ENCODE peak calls at places on chromosomes 4 and X, in six cellular contexts. I is glutamatergic neuron; Q is activated T-cell treated with anti-CD3 and anti-CD28 coated beads, Interleukin-2, amount 50 U/mL, for 72 hours; C is H7; G is nucleus accumbens; H is GM23248. J is an unnamed sample.

GRCh38 chr4:181301735-181302380 is 941.3 kb upstream of the TENM3 start:
- DNase-seq in I (peak), Q (peak), C (no peak), G (no peak), H (peak), J (no peak)

GRCh38 chr4:175419120-175419774 is 392.8 kb downstream of the GPM6A start:
- DNase-seq in I (no peak), Q (no peak), C (no peak), G (no peak), H (peak), J (no peak)

GRCh38 chrX:153334654-153335295 is 822 bp downstream of the ZNF275 start:
- DNase-seq in I (no peak), Q (no peak), C (no peak), G (no peak), H (peak), J (peak)

GRCh38 chr4:138178566-138178965 is 63.6 kb downstream of the SLC7A11 start:
- DNase-seq in I (no peak), Q (no peak), C (no peak), G (no peak), H (peak), J (no peak)

GRCh38 chr4:8332891-8333331 is 63.4 kb downstream of the HTRA3 start:
- DNase-seq in I (no peak), Q (no peak), C (no peak), G (no peak), H (no peak), J (no peak)

GRCh38 chr4:70197842-70198241 is 2.3 kb downstream of the ODAM start:
- DNase-seq in I (no peak), Q (no peak), C (no peak), G (no peak), H (no peak), J (no peak)

GRCh38 chr4:10055871-10056270 is 34.6 kb upstream of the SLC2A9 start:
- DNase-seq in I (no peak), Q (no peak), C (no peak), G (no peak), H (no peak), J (no peak)

GRCh38 chr4:13918110-13918509 is 290.6 kb upstream of the BOD1L1 start:
- DNase-seq in I (no peak), Q (no peak), C (no peak), G (no peak), H (peak), J (no peak)

GRCh38 chr4:80301884-80302283 is 33.6 kb upstream of the CFAP299 start:
- DNase-seq in I (no peak), Q (no peak), C (no peak), G (no peak), H (no peak), J (no peak)

GRCh38 chrX:21479695-21480280 is 105.6 kb downstream of the CNKSR2 start:
- DNase-seq in I (no peak), Q (no peak), C (peak), G (no peak), H (peak), J (no peak)

GRCh38 chr4:102503301-102503746 is 2.2 kb downstream of the NFKB1 start:
- DNase-seq in I (no peak), Q (no peak), C (no peak), G (no peak), H (no peak), J (no peak)

GRCh38 chr4:114027596-114027995 is 48.1 kb upstream of the ARSJ start:
- DNase-seq in I (no peak), Q (no peak), C (no peak), G (no peak), H (no peak), J (no peak)

GRCh38 chr4:168387091-168387490 is 68.5 kb upstream of the DDX60 start:
- DNase-seq in I (no peak), Q (no peak), C (no peak), G (no peak), H (no peak), J (no peak)

GRCh38 chr4:95549246-95550138 is 719 bp upstream of the UNC5C start:
- DNase-seq in I (peak), Q (peak), C (peak), G (peak), H (peak), J (peak)

GRCh38 chr4:21765810-21766407 is 182.7 kb downstream of the KCNIP4 start:
- DNase-seq in I (peak), Q (peak), C (peak), G (peak), H (peak), J (no peak)

GRCh38 chr4:25106363-25107151 is 53.7 kb downstream of the SEPSECS start:
- DNase-seq in I (no peak), Q (no peak), C (peak), G (no peak), H (no peak), J (no peak)

GRCh38 chr4:20944961-20945360 is 244.7 kb downstream of the PACRGL start:
- DNase-seq in I (no peak), Q (no peak), C (no peak), G (no peak), H (no peak), J (no peak)

GRCh38 chrX:11465648-11466411 is 172.6 kb downstream of the AMELX start:
- DNase-seq in I (no peak), Q (no peak), C (no peak), G (no peak), H (no peak), J (no peak)

GRCh38 chr4:67546971-67547370 is 1.7 kb upstream of the CENPC start:
- DNase-seq in I (no peak), Q (no peak), C (no peak), G (peak), H (no peak), J (no peak)

GRCh38 chrX:24276011-24276410 is 37.9 kb downstream of the SUPT20HL2 start:
- DNase-seq in I (no peak), Q (no peak), C (no peak), G (no peak), H (no peak), J (no peak)

GRCh38 chr4:144666539-144667175 is 20.7 kb downstream of the HHIP start:
- DNase-seq in I (no peak), Q (no peak), C (no peak), G (no peak), H (peak), J (no peak)

GRCh38 chr4:148270600-148270999 is 171.6 kb downstream of the NR3C2 start:
- DNase-seq in I (no peak), Q (no peak), C (no peak), G (no peak), H (no peak), J (no peak)

GRCh38 chr4:121408-122084 is 2.8 kb upstream of the ZNF718 start:
- DNase-seq in I (no peak), Q (peak), C (no peak), G (no peak), H (no peak), J (no peak)

GRCh38 chr4:60744767-60745166 is 455.4 kb upstream of the ADGRL3 start:
- DNase-seq in I (no peak), Q (no peak), C (peak), G (no peak), H (no peak), J (no peak)

GRCh38 chr4:159487284-159487747 is 384.4 kb downstream of the RAPGEF2 start:
- DNase-seq in I (peak), Q (peak), C (peak), G (peak), H (peak), J (no peak)

GRCh38 chrX:29422034-29422433 is 793.3 kb upstream of the MAGEB2 start:
- DNase-seq in I (no peak), Q (no peak), C (no peak), G (no peak), H (no peak), J (no peak)

GRCh38 chr4:120066182-120066524 is 495 bp downstream of the MAD2L1 start:
- DNase-seq in I (no peak), Q (no peak), C (no peak), G (no peak), H (peak), J (no peak)

GRCh38 chr4:87461281-87461700 is 38.9 kb downstream of the NUDT9 start:
- DNase-seq in I (no peak), Q (no peak), C (no peak), G (no peak), H (peak), J (no peak)

GRCh38 chrX:39955621-39956020 is 142.1 kb downstream of the BCOR start:
- DNase-seq in I (no peak), Q (no peak), C (peak), G (no peak), H (no peak), J (no peak)

GRCh38 chr4:150572704-150573504 is 9.0 kb upstream of the MAB21L2 start:
- DNase-seq in I (no peak), Q (no peak), C (no peak), G (no peak), H (no peak), J (no peak)

GRCh38 chrX:20038966-20039365 is 48.1 kb upstream of the BCLAF3 start:
- DNase-seq in I (no peak), Q (no peak), C (no peak), G (no peak), H (no peak), J (no peak)

GRCh38 chr4:52196606-52197130 is 145.6 kb downstream of the SPATA18 start:
- DNase-seq in I (no peak), Q (no peak), C (no peak), G (no peak), H (no peak), J (no peak)

GRCh38 chr4:6811165-6811564 is 28.6 kb downstream of the KIAA0232 start:
- DNase-seq in I (no peak), Q (no peak), C (no peak), G (no peak), H (no peak), J (no peak)

J was measured in spleen.